ENCODE peak calls at places on chromosomes 2 and 18, in ten cellular contexts. Y is nephron progenitor cell; B is brain microvascular endothelial cell; A is neural crest cell; H is uterus; M is WTC11; O is endothelial cell; Z is CD8-positive, alpha-beta T cell; S is epithelial cell of proximal tubule; G is A549. P is an unnamed sample.
A peak's percentile ranks its signal among the peaks of the same experiment; 100 is the strongest.

GRCh38 chr2:134155134-134155533 is 98.7 kb upstream of the MGAT5 start:
- DNase-seq in Y (no peak), B (no peak), A (no peak), H (no peak), M (no peak), O (no peak), Z (no peak), S (no peak), G (no peak), P (no peak)

GRCh38 chr2:71583876-71584275 is 130.5 kb downstream of the DYSF start:
- DNase-seq in Y (no peak), B (no peak), A (no peak), H (no peak), M (no peak), O (no peak), Z (no peak), S (no peak), G (no peak), P (no peak)

GRCh38 chr2:170554278-170554955 is 160.7 kb upstream of the SP5 start:
- DNase-seq in Y (no peak), B (peak; percentile 1), A (no peak), H (peak; percentile 53), M (no peak), O (no peak), Z (no peak), S (peak; percentile 87), G (no peak), P (no peak)

GRCh38 chr18:12838178-12838634 is 45.8 kb downstream of the PTPN2 start:
- DNase-seq in Y (no peak), B (peak; percentile 66), A (no peak), H (peak; percentile 20), M (no peak), O (no peak), Z (no peak), S (peak; percentile 95), G (peak; percentile 92), P (no peak)

GRCh38 chr18:57505231-57505630 is 70.1 kb downstream of the ONECUT2 start:
- DNase-seq in Y (no peak), B (no peak), A (no peak), H (no peak), M (no peak), O (no peak), Z (no peak), S (no peak), G (no peak), P (no peak)

GRCh38 chr2:197571622-197572271 is 55.9 kb downstream of the MOB4 start:
- DNase-seq in Y (no peak), B (peak; percentile 15), A (no peak), H (no peak), M (no peak), O (no peak), Z (no peak), S (peak; percentile 59), G (peak; percentile 70), P (no peak)

GRCh38 chr2:39488450-39488849 is 51.4 kb upstream of the MAP4K3 start:
- DNase-seq in Y (no peak), B (peak; percentile 90), A (no peak), H (no peak), M (no peak), O (no peak), Z (no peak), S (peak; percentile 81), G (peak; percentile 75), P (no peak)

GRCh38 chr2:120384486-120385354 is 38.8 kb downstream of the INHBB start:
- DNase-seq in Y (no peak), B (no peak), A (no peak), H (no peak), M (peak; percentile 7), O (no peak), Z (no peak), S (no peak), G (no peak), P (no peak)

GRCh38 chr2:106107509-106108131 is 86.5 kb downstream of the UXS1 start:
- DNase-seq in Y (no peak), B (peak; percentile 51), A (no peak), H (no peak), M (no peak), O (no peak), Z (peak; percentile 50), S (no peak), G (peak; percentile 13), P (peak; percentile 72)

GRCh38 chr2:106109675-106110074 is 84.4 kb downstream of the UXS1 start:
- DNase-seq in Y (no peak), B (no peak), A (no peak), H (no peak), M (no peak), O (no peak), Z (no peak), S (no peak), G (no peak), P (no peak)

GRCh38 chr2:106106627-106107508 is 87.2 kb downstream of the UXS1 start:
- DNase-seq in Y (no peak), B (no peak), A (no peak), H (no peak), M (no peak), O (no peak), Z (no peak), S (no peak), G (no peak), P (peak; percentile 69)

GRCh38 chr2:106108791-106109190 is 85.3 kb downstream of the UXS1 start:
- DNase-seq in Y (no peak), B (no peak), A (no peak), H (no peak), M (no peak), O (no peak), Z (no peak), S (no peak), G (no peak), P (no peak)

DNA sequence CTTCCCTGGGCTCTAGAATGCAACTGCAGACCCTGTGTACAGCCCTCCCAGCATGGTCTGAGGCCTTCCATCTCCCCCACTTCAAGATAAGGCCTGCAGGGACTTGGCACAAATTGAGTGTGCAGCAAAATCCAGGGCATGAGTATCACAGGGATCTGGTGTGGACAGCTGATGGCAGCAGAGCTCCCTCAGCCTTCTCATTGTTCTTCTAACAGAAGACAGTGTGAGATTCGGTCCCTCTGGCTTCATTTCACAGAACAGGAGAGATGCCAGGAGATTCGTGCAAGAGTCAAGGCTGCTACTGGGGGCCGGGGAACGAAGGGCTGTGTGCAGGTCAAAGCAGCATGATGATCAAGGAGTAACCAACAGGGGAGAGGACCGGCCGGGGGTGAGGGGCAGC is 85.8 kb downstream of the UXS1 start:
- DNase-seq in Y (no peak), B (peak; percentile 28), A (no peak), H (no peak), M (no peak), O (no peak), Z (no peak), S (no peak), G (peak; percentile 25), P (peak; percentile 77)
- TF ChIP-seq CTCF in Y (no peak), B (peak; percentile 69), A (no peak), H (no peak), M (no peak), O (no peak), Z (no peak), S (peak; percentile 48), G (peak; percentile 24), P (peak; percentile 63)

DNA sequence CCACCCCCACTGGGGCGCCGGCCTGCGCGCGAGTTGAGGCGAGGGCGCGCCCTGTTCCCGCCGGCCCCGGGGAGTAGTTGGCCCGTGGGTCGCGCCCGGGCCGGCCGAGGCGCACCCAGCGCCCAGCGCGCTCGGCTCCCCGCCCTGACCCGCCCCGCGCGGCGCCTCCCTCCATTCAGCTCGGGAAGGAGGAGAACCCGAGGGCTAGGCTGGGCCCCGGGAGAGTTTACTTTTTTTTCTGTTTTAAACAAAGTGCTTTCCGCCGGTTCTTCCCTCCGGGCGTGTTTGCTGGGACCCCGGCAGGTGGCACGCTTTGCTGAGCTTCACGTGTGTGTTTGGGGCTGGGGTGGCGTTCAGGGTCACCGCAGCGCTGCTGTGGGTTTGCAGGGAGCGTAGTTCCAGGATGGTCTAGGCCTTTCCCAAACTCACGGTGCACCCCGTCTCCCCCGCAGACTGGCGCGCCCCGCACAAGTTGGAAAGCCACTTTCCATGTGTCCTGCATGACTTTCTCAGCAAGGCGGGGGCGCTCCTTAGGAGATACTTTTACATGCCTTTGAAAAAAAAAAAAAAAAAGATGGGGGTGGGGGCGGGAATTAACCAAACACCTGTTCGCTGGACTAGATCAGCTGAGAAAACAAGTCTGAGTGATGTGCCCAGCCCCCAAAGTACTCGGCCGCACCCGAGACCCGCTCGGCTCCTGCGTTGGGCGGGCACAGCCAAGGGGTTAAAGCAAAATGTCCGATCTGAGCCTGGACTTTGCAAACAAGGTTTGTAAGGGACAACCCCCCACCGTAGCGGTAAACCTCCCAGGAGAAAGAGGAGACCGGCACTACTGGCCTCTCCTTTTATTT is 829 bp downstream of the ITGA6 start:
- DNase-seq in Y (peak; percentile 52), B (no peak), A (peak; percentile 29), H (peak; percentile 19), M (peak; percentile 62), O (peak; percentile 38), Z (peak; percentile 77), S (no peak), G (peak; percentile 57), P (no peak)
- TF ChIP-seq CTCF in Y (no peak), B (peak; percentile 28), A (no peak), H (no peak), M (no peak), O (no peak), Z (peak; percentile 29), S (peak; percentile 26), G (peak; percentile 35), P (no peak)

DNA sequence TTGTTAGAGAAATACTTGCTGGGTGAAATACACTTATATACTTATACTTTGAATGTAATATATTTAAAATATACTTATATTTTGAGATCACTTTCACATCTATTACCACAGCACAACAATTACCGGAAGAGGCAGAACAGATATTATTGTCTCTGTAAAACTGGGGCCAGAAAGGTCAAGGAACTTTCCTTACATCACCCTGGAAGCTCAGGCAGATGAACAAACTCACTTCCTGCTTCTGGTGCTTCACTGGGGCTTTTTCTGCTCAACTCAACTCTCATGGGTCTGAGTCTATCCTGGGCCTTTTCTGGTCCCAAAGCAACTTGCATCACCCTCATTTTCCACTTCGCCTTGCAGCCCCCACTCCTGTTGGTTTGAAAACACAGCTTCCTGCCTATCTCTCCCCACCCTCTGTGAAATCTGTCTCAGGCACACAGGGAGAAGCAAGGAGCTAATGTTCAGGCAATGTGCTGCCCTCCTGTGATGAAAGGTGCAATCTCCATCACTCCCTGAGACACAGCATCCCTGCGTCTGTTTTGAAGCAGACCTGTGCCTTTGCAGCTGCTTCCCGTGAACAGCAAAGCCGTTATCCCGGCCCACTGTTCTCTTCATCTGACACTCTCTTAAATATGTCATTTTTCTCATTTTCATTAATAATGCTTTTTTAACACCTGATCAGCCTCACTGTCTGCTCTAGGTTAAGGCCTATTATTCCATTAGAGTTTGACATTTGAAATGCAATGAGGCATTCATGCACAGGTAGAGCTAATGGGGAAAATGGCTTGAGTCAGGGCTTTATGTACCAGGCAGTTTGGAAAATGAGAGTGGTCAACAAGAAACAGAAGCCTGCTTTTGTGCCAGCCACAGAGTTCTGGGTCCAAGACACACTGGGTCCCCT is 251.9 kb upstream of the CHAC2 start:
- DNase-seq in Y (no peak), B (no peak), A (no peak), H (no peak), M (peak; percentile 29), O (no peak), Z (no peak), S (no peak), G (peak; percentile 24), P (no peak)
- TF ChIP-seq CTCF in Y (no peak), B (peak; percentile 8), A (no peak), H (no peak), M (no peak), O (no peak), Z (no peak), S (peak; percentile 17), G (no peak), P (no peak)

GRCh38 chr2:45728458-45728942 is 77.0 kb downstream of the PRKCE start:
- DNase-seq in Y (no peak), B (no peak), A (no peak), H (no peak), M (no peak), O (no peak), Z (no peak), S (no peak), G (no peak), P (no peak)

GRCh38 chr2:45732436-45732835 is 81.0 kb downstream of the PRKCE start:
- DNase-seq in Y (no peak), B (no peak), A (no peak), H (no peak), M (no peak), O (no peak), Z (no peak), S (no peak), G (no peak), P (no peak)

GRCh38 chr2:45731146-45731545 is 79.7 kb downstream of the PRKCE start:
- DNase-seq in Y (no peak), B (no peak), A (no peak), H (no peak), M (no peak), O (no peak), Z (no peak), S (no peak), G (no peak), P (no peak)

GRCh38 chr2:45732946-45733345 is 81.5 kb downstream of the PRKCE start:
- DNase-seq in Y (no peak), B (no peak), A (no peak), H (no peak), M (no peak), O (no peak), Z (no peak), S (no peak), G (no peak), P (no peak)

DNA sequence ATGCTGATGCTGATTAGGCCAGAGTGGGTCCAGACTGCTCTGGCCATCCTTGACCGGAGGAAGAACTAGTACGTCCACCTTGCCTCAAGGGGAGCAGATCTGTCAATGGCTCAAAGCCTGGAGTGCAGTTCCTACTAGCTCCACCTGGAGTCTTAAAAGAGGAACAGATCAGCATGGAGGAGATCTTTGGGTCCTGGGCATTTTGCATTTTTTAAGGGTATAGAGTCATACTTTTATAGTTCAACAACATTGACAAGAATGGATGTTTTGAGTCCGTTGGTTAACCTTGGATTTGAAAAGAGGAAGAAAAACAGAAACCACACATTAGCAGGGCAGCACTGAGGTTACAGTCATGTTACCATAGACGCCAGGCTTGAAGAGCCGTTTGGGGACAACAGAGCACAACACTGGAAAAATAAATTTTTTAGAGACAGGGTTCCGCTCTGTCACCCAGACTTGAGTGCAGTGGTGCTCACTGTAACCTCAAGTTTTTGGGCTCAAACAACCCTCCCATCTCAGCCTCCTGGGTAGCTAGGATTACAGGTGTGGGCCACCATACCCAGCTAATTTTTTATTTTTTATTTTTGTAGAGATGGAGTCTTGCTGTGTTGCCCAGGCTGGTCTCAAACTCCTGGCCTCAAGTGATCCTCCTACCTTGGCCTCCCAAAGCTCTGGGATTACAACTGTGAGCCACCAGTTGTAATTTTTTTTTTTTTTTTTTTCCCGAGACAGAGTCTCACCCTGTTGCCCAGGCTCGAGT is 78.5 kb downstream of the PRKCE start:
- DNase-seq in Y (no peak), B (peak; percentile 7), A (no peak), H (no peak), M (no peak), O (no peak), Z (no peak), S (no peak), G (peak; percentile 53), P (no peak)
- TF ChIP-seq CTCF in Y (peak; percentile 13), B (peak; percentile 56), A (peak; percentile 41), H (no peak), M (no peak), O (peak; percentile 43), Z (no peak), S (peak; percentile 43), G (no peak), P (no peak)

P was measured in osteocyte.